ENCODE peak calls at places on chromosomes 11 and 22, in eight cellular contexts. U is sigmoid colon, J is heart left ventricle, R is HepG2, E is H54, K is lower leg skin, T is stomach, M is spleen. X is an unnamed sample.

GRCh38 chr22:37043828-37044538 is 7.6 kb upstream of the KCTD17 start:
- DNase-seq in E (peak; percentile 57), M (peak; percentile 89), J (peak; percentile 69), R (peak; percentile 77), T (peak; percentile 88), K (peak; percentile 45), U (no peak), X (no peak)

GRCh38 chr11:130190371-130190881 is 30.8 kb downstream of the ST14 start:
- DNase-seq in K (no peak), T (no peak), E (no peak), R (no peak), J (no peak), U (no peak), M (no peak), X (no peak)

GRCh38 chr11:109845437-109845836 is 247.8 kb upstream of the ZC3H12C start:
- DNase-seq in T (no peak), K (no peak), M (no peak), R (no peak), U (no peak), E (no peak), J (no peak), X (no peak)

GRCh38 chr11:13367115-13367514 is 89.5 kb downstream of the BMAL1 start:
- DNase-seq in J (no peak), K (no peak), T (no peak), M (no peak), R (no peak), E (no peak), U (no peak), X (no peak)

GRCh38 chr11:78499971-78500370 is 74.7 kb downstream of the NARS2 start:
- DNase-seq in K (no peak), T (no peak), M (no peak), R (no peak), J (no peak), U (no peak), E (no peak), X (no peak)

GRCh38 chr11:119685073-119685746 is 43.8 kb downstream of the NECTIN1 start:
- DNase-seq in M (no peak), R (no peak), J (no peak), K (no peak), U (no peak), E (no peak), T (no peak), X (no peak)

GRCh38 chr11:77191823-77192495 is 63.9 kb downstream of the MYO7A start:
- DNase-seq in J (no peak), T (peak; percentile 90), U (no peak), K (no peak), R (peak; percentile 41), M (no peak), E (no peak), X (no peak)

GRCh38 chr22:26822300-26822699 is 164.9 kb downstream of the MIAT start:
- DNase-seq in K (no peak), R (no peak), E (no peak), T (no peak), M (no peak), J (no peak), U (no peak), X (no peak)

GRCh38 chr11:8596504-8597046 is 2.5 kb upstream of the STK33 start:
- DNase-seq in K (no peak), M (no peak), T (no peak), E (no peak), U (no peak), R (no peak), J (no peak), X (no peak)

GRCh38 chr11:67280791-67281551 is 8.1 kb upstream of the ANKRD13D start:
- DNase-seq in T (no peak), E (no peak), K (no peak), R (no peak), J (peak; percentile 24), M (peak; percentile 78), U (peak; percentile 63), X (no peak)
- TF ChIP-seq POLR2A in T (no peak), E (no peak), K (no peak), R (no peak), J (no peak), M (no peak), U (no peak), X (no peak)

GRCh38 chr11:623349-623869 is 1.3 kb downstream of the CDHR5 start:
- DNase-seq in J (no peak), K (no peak), T (no peak), E (no peak), R (no peak), M (peak; percentile 56), U (no peak), X (no peak)

GRCh38 chr11:625636-626319 is 1.0 kb upstream of the CDHR5 start:
- DNase-seq in M (peak; percentile 65), U (peak; percentile 65), J (no peak), T (no peak), E (no peak), K (no peak), R (no peak), X (no peak)

GRCh38 chr11:621838-622237 is 2.9 kb downstream of the CDHR5 start:
- DNase-seq in T (no peak), M (peak; percentile 50), R (no peak), K (no peak), U (no peak), J (no peak), E (no peak), X (no peak)

GRCh38 chr11:624705-625635 is at the start of gene CDHR5:
- DNase-seq in M (peak; percentile 67), U (no peak), T (no peak), E (no peak), K (no peak), R (peak; percentile 41), J (no peak), X (no peak)

DNA sequence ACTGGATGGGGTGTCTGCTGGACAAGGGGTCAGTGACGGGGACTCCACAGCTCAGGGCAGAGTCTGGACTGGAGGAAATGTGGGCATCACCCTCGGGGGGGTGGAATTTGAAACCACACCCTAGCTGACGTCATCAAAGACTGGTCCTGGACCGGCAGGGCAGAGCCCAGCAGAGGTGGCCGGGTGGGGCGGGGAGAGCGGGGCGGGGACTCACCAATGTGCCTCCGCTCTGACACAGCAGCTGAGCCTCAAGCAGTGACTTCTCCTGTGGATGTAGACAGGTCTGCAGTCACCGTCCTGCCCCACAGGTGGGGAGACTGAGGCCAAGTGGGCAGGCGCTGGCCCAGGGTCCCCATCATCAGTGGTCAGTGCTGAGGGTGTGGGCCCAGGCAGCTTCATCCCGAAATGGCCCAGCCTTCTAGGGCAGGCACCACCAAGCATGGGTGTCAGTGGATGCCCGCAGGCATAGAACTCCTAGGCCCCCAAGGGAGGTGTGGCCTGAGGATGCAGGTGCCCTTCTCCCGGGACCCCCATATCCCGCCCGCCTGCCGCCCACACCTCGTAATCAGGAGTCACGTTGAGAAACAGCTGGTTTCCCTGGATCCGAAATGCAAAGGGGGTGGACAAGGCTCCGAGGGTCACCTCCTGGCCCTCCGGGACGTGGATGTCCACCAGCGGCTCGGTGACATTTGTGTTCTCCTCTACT is 603 bp downstream of the CDHR5 start:
- DNase-seq in M (peak; percentile 52), R (no peak), T (peak; percentile 73), U (no peak), K (no peak), E (peak; percentile 100), J (no peak), X (no peak)
- TF ChIP-seq POLR2A in M (no peak), R (no peak), T (no peak), U (no peak), K (no peak), E (no peak), J (no peak), X (no peak)

GRCh38 chr11:44095506-44096359 is at the start of gene EXT2:
- DNase-seq in U (peak; percentile 94), E (peak; percentile 96), J (peak; percentile 92), M (peak; percentile 98), T (peak; percentile 93), K (peak; percentile 75), R (peak; percentile 66), X (no peak)
- TF ChIP-seq POLR2A in U (no peak), E (peak; percentile 88), J (no peak), M (peak; percentile 50), T (no peak), K (no peak), R (no peak), X (no peak)

GRCh38 chr22:35330258-35330861 is 30.7 kb downstream of the TOM1 start:
- DNase-seq in R (no peak), M (peak; percentile 92), K (peak; percentile 89), U (peak; percentile 98), E (no peak), T (peak; percentile 63), J (peak; percentile 94), X (no peak)
- TF ChIP-seq POLR2A in R (no peak), M (no peak), K (no peak), U (no peak), E (no peak), T (no peak), J (no peak), X (no peak)

DNA sequence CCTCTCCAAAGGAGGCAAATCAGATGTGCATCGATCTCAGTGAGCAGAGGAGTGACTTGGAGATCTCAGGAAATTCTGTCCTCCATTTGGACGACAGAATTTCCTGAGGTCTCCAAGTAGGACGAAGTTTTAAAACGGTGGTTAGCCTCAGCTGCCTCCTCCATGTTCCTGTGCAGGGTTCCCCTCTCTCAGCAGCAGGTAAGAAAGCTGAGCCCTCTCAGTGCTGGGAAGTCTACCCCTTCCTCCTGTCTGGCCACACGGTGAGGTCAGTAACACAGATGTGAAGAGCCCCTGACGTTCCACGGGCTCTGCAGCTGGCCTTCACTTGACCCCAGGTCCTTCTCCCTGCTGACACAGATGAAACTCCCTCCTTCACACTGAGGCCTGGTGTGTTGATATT is 607.3 kb upstream of the B3GAT1 start:
- DNase-seq in E (no peak), K (no peak), U (no peak), M (no peak), T (no peak), R (no peak), J (no peak), X (no peak)
- TF ChIP-seq POLR2A in E (no peak), K (no peak), U (no peak), M (no peak), T (no peak), R (no peak), J (no peak), X (no peak)

DNA sequence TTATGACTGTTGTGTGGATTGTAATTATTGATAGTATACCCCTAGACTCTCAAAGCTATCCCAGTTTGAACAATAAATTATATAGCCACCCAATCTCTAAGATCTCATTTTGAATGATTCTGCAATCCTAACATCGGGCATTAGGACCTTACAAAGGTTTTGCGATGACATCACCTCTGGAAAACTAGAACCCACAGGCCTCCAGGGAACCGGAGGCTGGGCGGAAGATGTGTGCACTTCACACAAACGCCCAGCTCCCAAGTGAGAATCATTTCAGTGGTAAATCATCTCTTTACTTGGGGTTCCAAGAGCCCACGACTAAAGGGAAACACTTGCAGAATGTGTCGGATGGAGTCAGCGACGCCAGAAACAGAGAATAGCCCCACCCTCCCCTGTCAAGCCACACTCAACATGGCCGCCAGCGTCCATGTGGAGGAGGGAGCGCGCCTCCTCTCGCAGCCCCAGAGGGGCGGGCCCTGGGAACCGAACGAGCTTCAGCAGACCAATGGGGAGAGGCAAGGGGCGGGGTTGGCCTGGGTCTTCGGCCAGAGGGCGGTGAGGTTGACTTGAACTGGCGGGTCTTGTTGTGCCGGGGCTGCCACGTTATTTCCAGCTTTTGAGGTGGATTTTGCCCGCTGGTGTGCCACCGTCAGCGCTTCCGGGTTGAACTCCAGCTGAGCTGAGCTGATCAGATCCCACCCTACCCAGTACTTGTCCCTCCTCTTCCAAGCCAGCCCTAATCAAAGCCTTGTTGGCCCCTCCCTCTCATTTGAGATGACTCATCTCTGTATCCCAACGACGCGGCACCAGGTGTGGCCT is 8.4 kb upstream of the MRPL48 start:
- DNase-seq in E (peak; percentile 95), J (peak; percentile 99), T (peak; percentile 98), M (peak; percentile 100), R (peak; percentile 98), U (peak; percentile 99), K (peak; percentile 98), X (peak; percentile 98)
- TF ChIP-seq POLR2A in E (peak; percentile 27), J (no peak), T (no peak), M (no peak), R (peak; percentile 89), U (no peak), K (no peak), X (peak; percentile 14)